ENCODE peak calls at places on chromosomes 12 and 14, in nine cellular contexts. Q is RCC 7860; S is NCI-H2081; L is right atrium auricular region; H is left ventricle myocardium inferior; Z is nephron progenitor cell; M is activated CD4-positive, alpha-beta T cell treated with anti-CD3 and anti-CD28 coated beads, Interleukin-2, amount 10 ng/mL, durations not matched to agents 24 days and 14 days; Y is islet precursor cell; E is non-pigmented ciliary epithelial cell. W is an unnamed sample.
A peak's percentile ranks its signal among the peaks of the same experiment; 100 is the strongest.

GRCh38 chr12:63944036-63944579 is 99.6 kb downstream of the SRGAP1 start:
- DNase-seq in S (no peak), Q (no peak), L (no peak), M (no peak), Z (no peak), E (no peak), Y (no peak), H (no peak), W (no peak)

GRCh38 chr14:95025941-95026340 is 131.4 kb downstream of the DICER1 start:
- DNase-seq in M (no peak), L (peak; percentile 46), H (no peak), E (no peak), S (no peak), Y (peak; percentile 38), Z (no peak), Q (no peak), W (no peak)

GRCh38 chr12:47808049-47808448 is 11.7 kb downstream of the HDAC7 start:
- DNase-seq in Y (no peak), S (peak; percentile 50), L (no peak), E (no peak), H (peak; percentile 50), M (peak; percentile 95), Z (no peak), Q (no peak), W (no peak)

GRCh38 chr12:51886021-51886710 is 1.7 kb upstream of the ANKRD33 start:
- DNase-seq in Y (peak; percentile 87), E (peak; percentile 86), Q (peak; percentile 63), H (peak; percentile 64), L (peak; percentile 94), Z (no peak), M (peak; percentile 82), S (no peak), W (peak; percentile 81)

GRCh38 chr14:65356327-65356836 is 56.1 kb upstream of the FUT8 start:
- DNase-seq in Q (peak; percentile 56), Z (no peak), Y (peak; percentile 94), L (no peak), E (peak; percentile 53), S (no peak), H (no peak), M (peak; percentile 77), W (no peak)

GRCh38 chr12:49284672-49285071 is 10.3 kb upstream of the PRPH start:
- DNase-seq in E (no peak), H (no peak), L (no peak), Z (no peak), S (no peak), Q (no peak), Y (peak; percentile 41), M (no peak), W (no peak)

GRCh38 chr12:23473071-23473470 is 476.4 kb downstream of the SOX5 start:
- DNase-seq in Q (no peak), Z (no peak), E (no peak), H (no peak), M (no peak), Y (peak; percentile 83), L (no peak), S (no peak), W (no peak)

GRCh38 chr14:73795974-73796373 is 55.7 kb upstream of the PTGR2 start:
- DNase-seq in Y (peak; percentile 96), Q (peak; percentile 88), Z (no peak), M (no peak), L (no peak), H (no peak), E (no peak), S (no peak), W (no peak)

GRCh38 chr14:47675489-47676300 is at the start of gene MDGA2:
- DNase-seq in S (peak; percentile 45), H (no peak), L (no peak), Z (peak; percentile 68), Y (peak; percentile 84), Q (peak; percentile 61), E (no peak), M (peak; percentile 56), W (peak; percentile 63)

GRCh38 chr12:21828111-21828775 is 53.7 kb upstream of the KCNJ8 start:
- DNase-seq in L (no peak), S (no peak), Y (no peak), Q (no peak), E (no peak), Z (no peak), H (no peak), M (no peak), W (no peak)

GRCh38 chr12:103966736-103967135 is 1.1 kb downstream of the TDG start:
- DNase-seq in S (no peak), L (no peak), Q (no peak), Z (no peak), M (no peak), Y (no peak), H (no peak), E (no peak), W (no peak)

GRCh38 chr14:35406811-35407630 is 2.5 kb upstream of the NFKBIA start:
- DNase-seq in Q (peak; percentile 50), Z (no peak), L (no peak), M (peak; percentile 77), S (peak; percentile 56), E (no peak), Y (peak; percentile 63), H (no peak), W (no peak)

GRCh38 chr12:54166543-54167499 is 22.0 kb downstream of the SMUG1 start:
- DNase-seq in H (no peak), Y (peak; percentile 75), E (no peak), L (no peak), M (no peak), S (no peak), Q (no peak), Z (no peak), W (no peak)

GRCh38 chr12:5171701-5172100 is 128.0 kb downstream of the KCNA5 start:
- DNase-seq in H (no peak), S (peak; percentile 47), Y (peak; percentile 78), Z (peak; percentile 61), Q (peak; percentile 59), E (peak; percentile 2), L (no peak), M (no peak), W (no peak)

GRCh38 chr14:68688872-68689371 is 103.9 kb downstream of the ZFP36L1 start:
- DNase-seq in L (no peak), Y (peak; percentile 79), Q (peak; percentile 23), S (no peak), H (no peak), M (no peak), E (no peak), Z (peak; percentile 45), W (no peak)

GRCh38 chr12:2753536-2753935 is 41.2 kb upstream of the FKBP4 start:
- DNase-seq in E (no peak), Z (no peak), Y (no peak), Q (no peak), S (no peak), L (no peak), M (no peak), H (no peak), W (no peak)

GRCh38 chr14:68958553-68958952 is 20.5 kb downstream of the ACTN1 start:
- DNase-seq in Q (no peak), H (no peak), S (no peak), Y (no peak), M (no peak), Z (no peak), L (no peak), E (no peak), W (no peak)

GRCh38 chr12:123024819-123025391 is 44.4 kb downstream of the ARL6IP4 start:
- DNase-seq in Q (no peak), H (no peak), Z (no peak), Y (no peak), S (no peak), M (peak; percentile 68), L (no peak), E (peak; percentile 15), W (no peak)

GRCh38 chr14:34052658-34053014 is 101.8 kb upstream of the EGLN3 start:
- DNase-seq in L (no peak), S (no peak), M (no peak), H (no peak), Z (no peak), E (no peak), Q (peak; percentile 76), Y (peak; percentile 98), W (no peak)

GRCh38 chr12:50112456-50113218 is 601 bp downstream of the COX14 start:
- DNase-seq in Y (no peak), L (no peak), E (no peak), Q (peak; percentile 23), H (no peak), M (no peak), Z (no peak), S (no peak), W (no peak)

GRCh38 chr14:92475451-92476187 is 38.0 kb upstream of the RIN3 start:
- DNase-seq in S (no peak), M (no peak), Y (peak; percentile 18), Z (no peak), E (no peak), L (peak; percentile 82), H (peak; percentile 68), Q (no peak), W (peak; percentile 85)

GRCh38 chr14:91875515-91876286 is 8.4 kb upstream of the TC2N start:
- DNase-seq in L (no peak), S (no peak), E (no peak), Y (no peak), M (no peak), H (no peak), Z (no peak), Q (no peak), W (no peak)

GRCh38 chr12:67819902-67820301 is 169.3 kb upstream of the IFNG-AS1 start:
- DNase-seq in L (no peak), S (no peak), Y (no peak), Z (no peak), H (no peak), E (no peak), M (no peak), Q (no peak), W (no peak)